ENCODE peak calls at places on chromosomes 13 and 19, in ten cellular contexts. Y is erythroblast; C is aorta; V is epithelial cell of esophagus; I is COR-L47; O is WERI-Rb-1; M is GM10248; P is stimulated activated CD4-positive, alpha-beta T cell treated with anti-CD3 and anti-CD28 coated beads, Interleukin-4, amount 100 ng/mL, for 48 hours; N is NCI-H2029 treated with DMSO at 0.1 percent for 48 hours; Q is Right ventricle myocardium inferior. D is an unnamed sample.

GRCh38 chr13:34521166-34521565 is 420.9 kb upstream of the NBEA start:
- DNase-seq in Y (no peak), C (no peak), V (no peak), I (no peak), O (no peak), M (no peak), P (no peak), N (no peak), Q (no peak), D (no peak)

GRCh38 chr19:35430382-35431146 is 17.5 kb upstream of the FFAR2 start:
- DNase-seq in Y (no peak), C (no peak), V (no peak), I (no peak), O (no peak), M (no peak), P (no peak), N (no peak), Q (no peak), D (no peak)

GRCh38 chr13:44191504-44192171 is 182.0 kb upstream of the SERP2 start:
- DNase-seq in Y (peak; percentile 60), C (no peak), V (peak; percentile 67), I (peak; percentile 52), O (peak; percentile 54), M (no peak), P (no peak), N (peak; percentile 5), Q (no peak), D (no peak)

GRCh38 chr19:46378268-46378667 is 31.4 kb downstream of the PPP5C start:
- DNase-seq in Y (no peak), C (no peak), V (no peak), I (no peak), O (no peak), M (no peak), P (no peak), N (no peak), Q (no peak), D (no peak)

GRCh38 chr13:93736111-93736510 is 509.5 kb downstream of the GPC6 start:
- DNase-seq in Y (no peak), C (no peak), V (peak; percentile 47), I (no peak), O (no peak), M (no peak), P (no peak), N (no peak), Q (no peak), D (no peak)

GRCh38 chr13:87206708-87207107 is 464.5 kb upstream of the SLITRK5 start:
- DNase-seq in Y (no peak), C (no peak), V (no peak), I (no peak), O (no peak), M (no peak), P (no peak), N (no peak), Q (no peak), D (no peak)

GRCh38 chr19:55272142-55272541 is 7.8 kb downstream of the HSPBP1 start:
- DNase-seq in Y (peak; percentile 19), C (no peak), V (no peak), I (no peak), O (no peak), M (no peak), P (no peak), N (no peak), Q (peak; percentile 4), D (no peak)

GRCh38 chr19:8361921-8362793 is 1.8 kb upstream of the ANGPTL4 start:
- DNase-seq in Y (peak; percentile 62), C (peak; percentile 98), V (peak; percentile 100), I (peak; percentile 66), O (peak; percentile 42), M (no peak), P (peak; percentile 33), N (peak; percentile 93), Q (peak; percentile 95), D (no peak)

GRCh38 chr13:80245162-80245733 is 95.7 kb downstream of the SPRY2 start:
- DNase-seq in Y (no peak), C (no peak), V (no peak), I (no peak), O (no peak), M (no peak), P (no peak), N (no peak), Q (no peak), D (no peak)

GRCh38 chr19:31568724-31569123 is 219.5 kb upstream of the TSHZ3 start:
- DNase-seq in Y (no peak), C (no peak), V (no peak), I (no peak), O (no peak), M (no peak), P (no peak), N (no peak), Q (no peak), D (no peak)

GRCh38 chr13:32932376-32932775 is 83.8 kb upstream of the KL start:
- DNase-seq in Y (no peak), C (no peak), V (no peak), I (no peak), O (no peak), M (no peak), P (no peak), N (no peak), Q (no peak), D (no peak)

GRCh38 chr13:110690516-110690915 is 15.4 kb downstream of the CARS2 start:
- DNase-seq in Y (no peak), C (no peak), V (no peak), I (no peak), O (peak; percentile 5), M (no peak), P (no peak), N (no peak), Q (no peak), D (no peak)

D was measured in GM12878.